ENCODE peak calls at places on chromosome 22, in eight cellular contexts. A is GM12892; U is Calu3; Q is cardiac muscle cell; G is mesothelial cell of epicardium; M is NCI-H774; C is stimulated activated CD4-positive, alpha-beta T cell treated with anti-CD3 and anti-CD28 coated beads, Interleukin-1b, Interleukin-23, amount 100 ng/mL, for 24 hours; L is fibroblast of the aortic adventitia. J is an unnamed sample.

GRCh38 chr22:45731041-45731797 is 59.6 kb downstream of the ATXN10 start:
- DNase-seq in G (no peak), M (no peak), Q (peak; percentile 19), L (peak; percentile 40), C (no peak), U (no peak), A (no peak), J (peak; percentile 25)

GRCh38 chr22:30365891-30366290 is 9.1 kb downstream of the CCDC157 start:
- DNase-seq in G (no peak), L (no peak), Q (no peak), M (no peak), C (no peak), A (no peak), U (no peak), J (no peak)

GRCh38 chr22:47135338-47135737 is 372.9 kb downstream of the TBC1D22A start:
- DNase-seq in C (no peak), L (no peak), U (no peak), A (no peak), M (no peak), G (no peak), Q (no peak), J (no peak)

GRCh38 chr22:35445933-35446332 is 46.0 kb downstream of the MCM5 start:
- DNase-seq in M (no peak), G (no peak), A (no peak), C (no peak), Q (no peak), U (no peak), L (peak; percentile 18), J (no peak)

GRCh38 chr22:24323233-24323632 is 52.6 kb downstream of the SPECC1L start:
- DNase-seq in M (no peak), A (no peak), Q (no peak), C (no peak), L (no peak), G (no peak), U (no peak), J (no peak)

GRCh38 chr22:48953103-48953720 is 874.5 kb downstream of the BRD1 start:
- DNase-seq in L (no peak), C (no peak), U (no peak), A (no peak), G (no peak), M (no peak), Q (no peak), J (no peak)

GRCh38 chr22:46754826-46755225 is 7.6 kb upstream of the TBC1D22A start:
- DNase-seq in U (no peak), L (no peak), M (no peak), Q (no peak), A (no peak), C (no peak), G (no peak), J (no peak)

GRCh38 chr22:35418088-35418487 is 18.1 kb downstream of the MCM5 start:
- DNase-seq in A (no peak), U (no peak), G (no peak), Q (no peak), L (peak; percentile 43), M (no peak), C (no peak), J (peak; percentile 37)

GRCh38 chr22:49935561-49935960 is 17.1 kb downstream of the CRELD2 start:
- DNase-seq in U (no peak), M (peak; percentile 18), C (no peak), L (peak; percentile 57), G (no peak), A (no peak), Q (no peak), J (no peak)

GRCh38 chr22:16804882-16805281 is 20.3 kb downstream of the XKR3 start:
- DNase-seq in C (no peak), A (no peak), G (no peak), L (no peak), U (no peak), Q (no peak), M (no peak), J (no peak)

GRCh38 chr22:27273386-27273785 is 528.2 kb downstream of the MN1 start:
- DNase-seq in U (no peak), C (no peak), L (no peak), M (no peak), A (no peak), G (no peak), Q (peak; percentile 37), J (no peak)

GRCh38 chr22:50531546-50532352 is 1.9 kb upstream of the TYMP start:
- DNase-seq in A (peak; percentile 63), Q (peak; percentile 64), U (peak; percentile 84), L (peak; percentile 54), C (no peak), G (peak; percentile 44), M (peak; percentile 24), J (peak; percentile 63)

GRCh38 chr22:35860837-35861236 is 143.2 kb downstream of the APOL5 start:
- DNase-seq in G (no peak), C (no peak), U (no peak), Q (no peak), A (no peak), M (no peak), L (no peak), J (no peak)

GRCh38 chr22:25282671-25283561 is 63.5 kb downstream of the CRYBB2 start:
- DNase-seq in L (no peak), Q (peak; percentile 29), A (no peak), C (no peak), U (no peak), G (no peak), M (no peak), J (no peak)

GRCh38 chr22:20239063-20239950 is 28.8 kb downstream of the RTN4R start:
- DNase-seq in M (no peak), U (no peak), C (no peak), L (peak; percentile 14), G (no peak), A (no peak), Q (no peak), J (peak; percentile 19)

GRCh38 chr22:27866136-27867091 is 52.6 kb downstream of the PITPNB start:
- DNase-seq in C (no peak), A (no peak), M (no peak), Q (no peak), G (no peak), U (no peak), L (peak; percentile 92), J (peak; percentile 91)

GRCh38 chr22:36377022-36377631 is 10.6 kb downstream of the MYH9 start:
- DNase-seq in L (no peak), M (no peak), U (no peak), C (no peak), Q (no peak), A (no peak), G (no peak), J (no peak)

GRCh38 chr22:18119409-18120110 is 9.0 kb downstream of the TUBA8 start:
- DNase-seq in U (peak; percentile 3), L (no peak), M (no peak), Q (no peak), C (no peak), A (no peak), G (no peak), J (no peak)

GRCh38 chr22:46010177-46010867 is 33.4 kb upstream of the WNT7B start:
- DNase-seq in A (no peak), C (no peak), L (peak; percentile 69), Q (no peak), U (no peak), G (no peak), M (peak; percentile 6), J (peak; percentile 78)

GRCh38 chr22:23904855-23905254 is 10.7 kb downstream of the MIF start:
- DNase-seq in M (no peak), A (no peak), C (no peak), L (no peak), Q (no peak), G (no peak), U (no peak), J (no peak)

GRCh38 chr22:44139773-44140172 is 41.0 kb upstream of the PARVG start:
- DNase-seq in G (no peak), M (peak; percentile 58), C (no peak), U (no peak), Q (no peak), A (no peak), L (no peak), J (no peak)

GRCh38 chr22:49918911-49919881 is 762 bp downstream of the CRELD2 start:
- DNase-seq in L (no peak), G (peak; percentile 26), M (no peak), U (no peak), A (no peak), C (no peak), Q (no peak), J (no peak)

GRCh38 chr22:23098230-23098705 is 27.9 kb downstream of the GNAZ start:
- DNase-seq in G (no peak), M (no peak), A (no peak), C (no peak), L (peak; percentile 4), U (no peak), Q (no peak), J (no peak)

GRCh38 chr22:31272522-31273446 is 19.5 kb downstream of the PIK3IP1 start:
- DNase-seq in M (no peak), L (peak; percentile 76), A (no peak), Q (peak; percentile 75), C (no peak), U (peak; percentile 62), G (no peak), J (peak; percentile 80)

J was measured in cardiac fibroblast.